ENCODE peak calls at places on chromosomes 4 and X, in seven cellular contexts. One of them, this sample, is unnamed.

GRCh38 chrX:102697506-102697905 is 14.7 kb upstream of the GPRASP2 start:
- DNase-seq in testis: no peak
- DNase-seq in cardiac fibroblast: peak
- DNase-seq in body of pancreas: no peak
- DNase-seq in GM12865: no peak
- DNase-seq in AG09309: no peak
- DNase-seq in tibial artery: no peak
- DNase-seq in this sample: peak

GRCh38 chr4:2417196-2417764 is 1.2 kb downstream of the ZFYVE28 start:
- DNase-seq in testis: no peak
- DNase-seq in cardiac fibroblast: no peak
- DNase-seq in body of pancreas: no peak
- DNase-seq in GM12865: no peak
- DNase-seq in AG09309: no peak
- DNase-seq in tibial artery: no peak
- DNase-seq in this sample: no peak

GRCh38 chrX:41095962-41096955 is 11.0 kb downstream of the USP9X start:
- DNase-seq in testis: no peak
- DNase-seq in cardiac fibroblast: no peak
- DNase-seq in body of pancreas: no peak
- DNase-seq in GM12865: no peak
- DNase-seq in AG09309: no peak
- DNase-seq in tibial artery: no peak
- DNase-seq in this sample: no peak

GRCh38 chrX:21374163-21374993 is at the start of gene CNKSR2:
- DNase-seq in testis: peak
- DNase-seq in cardiac fibroblast: peak
- DNase-seq in body of pancreas: peak
- DNase-seq in GM12865: peak
- DNase-seq in AG09309: no peak
- DNase-seq in tibial artery: peak
- DNase-seq in this sample: peak

GRCh38 chrX:133366735-133367134 is 48.6 kb downstream of the GPC4 start:
- DNase-seq in testis: no peak
- DNase-seq in cardiac fibroblast: no peak
- DNase-seq in body of pancreas: no peak
- DNase-seq in GM12865: no peak
- DNase-seq in AG09309: no peak
- DNase-seq in tibial artery: no peak
- DNase-seq in this sample: no peak

GRCh38 chr4:82705881-82706280 is 92.7 kb downstream of the SCD5 start:
- DNase-seq in testis: no peak
- DNase-seq in cardiac fibroblast: no peak
- DNase-seq in body of pancreas: no peak
- DNase-seq in GM12865: no peak
- DNase-seq in AG09309: no peak
- DNase-seq in tibial artery: no peak
- DNase-seq in this sample: no peak

GRCh38 chr4:83846193-83846830 is 310.4 kb downstream of the GPAT3 start:
- DNase-seq in testis: no peak
- DNase-seq in cardiac fibroblast: no peak
- DNase-seq in body of pancreas: no peak
- DNase-seq in GM12865: no peak
- DNase-seq in AG09309: no peak
- DNase-seq in tibial artery: no peak
- DNase-seq in this sample: no peak

GRCh38 chrX:87890437-87890836 is 372.8 kb downstream of the KLHL4 start:
- DNase-seq in testis: no peak
- DNase-seq in cardiac fibroblast: no peak
- DNase-seq in body of pancreas: no peak
- DNase-seq in GM12865: no peak
- DNase-seq in AG09309: no peak
- DNase-seq in tibial artery: no peak
- DNase-seq in this sample: no peak

GRCh38 chr4:7202391-7202790 is 10.1 kb downstream of the SORCS2 start:
- DNase-seq in testis: no peak
- DNase-seq in cardiac fibroblast: peak
- DNase-seq in body of pancreas: no peak
- DNase-seq in GM12865: no peak
- DNase-seq in AG09309: no peak
- DNase-seq in tibial artery: no peak
- DNase-seq in this sample: no peak

GRCh38 chr4:5433196-5433595 is 275.2 kb downstream of the EVC2 start:
- DNase-seq in testis: no peak
- DNase-seq in cardiac fibroblast: no peak
- DNase-seq in body of pancreas: no peak
- DNase-seq in GM12865: no peak
- DNase-seq in AG09309: no peak
- DNase-seq in tibial artery: no peak
- DNase-seq in this sample: no peak

GRCh38 chrX:68332156-68332823 is 101.0 kb downstream of the OPHN1 start:
- DNase-seq in testis: no peak
- DNase-seq in cardiac fibroblast: peak
- DNase-seq in body of pancreas: no peak
- DNase-seq in GM12865: no peak
- DNase-seq in AG09309: no peak
- DNase-seq in tibial artery: no peak
- DNase-seq in this sample: no peak

GRCh38 chr4:150164055-150164454 is 85.8 kb downstream of the DCLK2 start:
- DNase-seq in testis: no peak
- DNase-seq in cardiac fibroblast: no peak
- DNase-seq in body of pancreas: no peak
- DNase-seq in GM12865: no peak
- DNase-seq in AG09309: no peak
- DNase-seq in tibial artery: no peak
- DNase-seq in this sample: no peak

GRCh38 chrX:153983321-153983729 is 10.8 kb downstream of the TMEM187 start:
- DNase-seq in testis: no peak
- DNase-seq in cardiac fibroblast: no peak
- DNase-seq in body of pancreas: no peak
- DNase-seq in GM12865: no peak
- DNase-seq in AG09309: no peak
- DNase-seq in tibial artery: no peak
- DNase-seq in this sample: no peak

GRCh38 chr4:4425119-4425690 is 38.3 kb downstream of the NSG1 start:
- DNase-seq in testis: no peak
- DNase-seq in cardiac fibroblast: no peak
- DNase-seq in body of pancreas: no peak
- DNase-seq in GM12865: no peak
- DNase-seq in AG09309: no peak
- DNase-seq in tibial artery: no peak
- DNase-seq in this sample: no peak

GRCh38 chr4:147019061-147019460 is 73.4 kb upstream of the TTC29 start:
- DNase-seq in testis: peak
- DNase-seq in cardiac fibroblast: peak
- DNase-seq in body of pancreas: peak
- DNase-seq in GM12865: peak
- DNase-seq in AG09309: peak
- DNase-seq in tibial artery: peak
- DNase-seq in this sample: peak

GRCh38 chr4:155604718-155605601 is 61.7 kb upstream of the GUCY1A1 start:
- DNase-seq in testis: no peak
- DNase-seq in cardiac fibroblast: peak
- DNase-seq in body of pancreas: no peak
- DNase-seq in GM12865: no peak
- DNase-seq in AG09309: peak
- DNase-seq in tibial artery: peak
- DNase-seq in this sample: peak

GRCh38 chr4:28014469-28014868 is 1153.8 kb downstream of the STIM2 start:
- DNase-seq in testis: no peak
- DNase-seq in cardiac fibroblast: no peak
- DNase-seq in body of pancreas: no peak
- DNase-seq in GM12865: no peak
- DNase-seq in AG09309: no peak
- DNase-seq in tibial artery: no peak
- DNase-seq in this sample: no peak

GRCh38 chrX:30504309-30504708 is 73.3 kb downstream of the TASL start:
- DNase-seq in testis: no peak
- DNase-seq in cardiac fibroblast: peak
- DNase-seq in body of pancreas: no peak
- DNase-seq in GM12865: peak
- DNase-seq in AG09309: no peak
- DNase-seq in tibial artery: no peak
- DNase-seq in this sample: no peak

GRCh38 chr4:102449751-102450352 is 51.3 kb upstream of the NFKB1 start:
- DNase-seq in testis: peak
- DNase-seq in cardiac fibroblast: peak
- DNase-seq in body of pancreas: peak
- DNase-seq in GM12865: peak
- DNase-seq in AG09309: no peak
- DNase-seq in tibial artery: no peak
- DNase-seq in this sample: peak

GRCh38 chr4:166501941-166502382 is 628.9 kb downstream of the TLL1 start:
- DNase-seq in testis: peak
- DNase-seq in cardiac fibroblast: peak
- DNase-seq in body of pancreas: peak
- DNase-seq in GM12865: peak
- DNase-seq in AG09309: no peak
- DNase-seq in tibial artery: no peak
- DNase-seq in this sample: peak

GRCh38 chrX:78655642-78656041 is 3.5 kb downstream of the RTL3 start:
- DNase-seq in testis: no peak
- DNase-seq in cardiac fibroblast: no peak
- DNase-seq in body of pancreas: no peak
- DNase-seq in GM12865: no peak
- DNase-seq in AG09309: no peak
- DNase-seq in tibial artery: no peak
- DNase-seq in this sample: no peak

GRCh38 chrX:78658851-78659744 is at the start of gene RTL3:
- DNase-seq in testis: no peak
- DNase-seq in cardiac fibroblast: peak
- DNase-seq in body of pancreas: no peak
- DNase-seq in GM12865: peak
- DNase-seq in AG09309: peak
- DNase-seq in tibial artery: no peak
- DNase-seq in this sample: peak

GRCh38 chrX:78650906-78651437 is 8.2 kb downstream of the RTL3 start:
- DNase-seq in testis: no peak
- DNase-seq in cardiac fibroblast: peak
- DNase-seq in body of pancreas: no peak
- DNase-seq in GM12865: peak
- DNase-seq in AG09309: peak
- DNase-seq in tibial artery: no peak
- DNase-seq in this sample: peak

GRCh38 chrX:78652971-78653822 is 5.9 kb downstream of the RTL3 start:
- DNase-seq in testis: no peak
- DNase-seq in cardiac fibroblast: peak
- DNase-seq in body of pancreas: no peak
- DNase-seq in GM12865: peak
- DNase-seq in AG09309: peak
- DNase-seq in tibial artery: no peak
- DNase-seq in this sample: peak
- H3K4me3 ChIP-seq in testis: no peak
- H3K4me3 ChIP-seq in cardiac fibroblast: no peak
- H3K4me3 ChIP-seq in body of pancreas: no peak
- H3K4me3 ChIP-seq in GM12865: no peak
- H3K4me3 ChIP-seq in AG09309: no peak
- H3K4me3 ChIP-seq in tibial artery: no peak
- H3K4me3 ChIP-seq in this sample: no peak

DNA sequence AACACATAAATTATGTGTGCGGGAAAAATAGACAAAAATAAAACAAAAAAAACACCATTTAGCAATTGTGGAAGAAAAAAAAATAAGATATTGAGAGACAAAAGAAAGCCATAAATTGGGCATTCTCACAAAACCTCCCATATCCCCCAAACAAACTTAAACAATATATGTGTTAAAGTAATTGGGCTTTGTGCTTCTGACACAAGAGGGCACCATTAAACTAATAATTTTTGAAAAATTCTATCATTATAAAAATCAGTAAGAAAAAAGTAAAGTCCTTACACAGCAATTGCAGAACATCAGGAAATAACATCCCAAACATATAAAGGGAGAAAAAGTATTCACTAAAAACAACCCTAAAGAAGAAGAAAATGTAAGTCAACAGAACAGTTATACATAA is 880.7 kb downstream of the TECRL start:
- DNase-seq in testis: no peak
- DNase-seq in cardiac fibroblast: peak
- DNase-seq in body of pancreas: no peak
- DNase-seq in GM12865: no peak
- DNase-seq in AG09309: no peak
- DNase-seq in tibial artery: no peak
- DNase-seq in this sample: no peak
- TF ChIP-seq CTCF in testis: no peak
- TF ChIP-seq CTCF in cardiac fibroblast: no peak
- TF ChIP-seq CTCF in body of pancreas: no peak
- TF ChIP-seq CTCF in GM12865: no peak
- TF ChIP-seq CTCF in AG09309: no peak
- TF ChIP-seq CTCF in tibial artery: no peak
- TF ChIP-seq CTCF in this sample: no peak

GRCh38 chr4:85929926-85930325 is 429.9 kb downstream of the MAPK10 start:
- DNase-seq in testis: no peak
- DNase-seq in cardiac fibroblast: no peak
- DNase-seq in body of pancreas: peak
- DNase-seq in GM12865: no peak
- DNase-seq in AG09309: no peak
- DNase-seq in tibial artery: peak
- DNase-seq in this sample: no peak

GRCh38 chr4:85933306-85933640 is 426.6 kb downstream of the MAPK10 start:
- DNase-seq in testis: no peak
- DNase-seq in cardiac fibroblast: no peak
- DNase-seq in body of pancreas: no peak
- DNase-seq in GM12865: no peak
- DNase-seq in AG09309: no peak
- DNase-seq in tibial artery: no peak
- DNase-seq in this sample: no peak

GRCh38 chr4:85928775-85929585 is 430.9 kb downstream of the MAPK10 start:
- DNase-seq in testis: no peak
- DNase-seq in cardiac fibroblast: peak
- DNase-seq in body of pancreas: peak
- DNase-seq in GM12865: peak
- DNase-seq in AG09309: peak
- DNase-seq in tibial artery: no peak
- DNase-seq in this sample: peak

GRCh38 chr4:85937507-85937906 is 422.3 kb downstream of the MAPK10 start:
- DNase-seq in testis: no peak
- DNase-seq in cardiac fibroblast: no peak
- DNase-seq in body of pancreas: no peak
- DNase-seq in GM12865: no peak
- DNase-seq in AG09309: no peak
- DNase-seq in tibial artery: no peak
- DNase-seq in this sample: no peak

GRCh38 chr4:85932371-85933305 is 427.2 kb downstream of the MAPK10 start:
- DNase-seq in testis: peak
- DNase-seq in cardiac fibroblast: peak
- DNase-seq in body of pancreas: no peak
- DNase-seq in GM12865: no peak
- DNase-seq in AG09309: no peak
- DNase-seq in tibial artery: no peak
- DNase-seq in this sample: no peak
- H3K4me3 ChIP-seq in testis: peak
- H3K4me3 ChIP-seq in cardiac fibroblast: peak
- H3K4me3 ChIP-seq in body of pancreas: no peak
- H3K4me3 ChIP-seq in GM12865: no peak
- H3K4me3 ChIP-seq in AG09309: no peak
- H3K4me3 ChIP-seq in tibial artery: peak
- H3K4me3 ChIP-seq in this sample: no peak

DNA sequence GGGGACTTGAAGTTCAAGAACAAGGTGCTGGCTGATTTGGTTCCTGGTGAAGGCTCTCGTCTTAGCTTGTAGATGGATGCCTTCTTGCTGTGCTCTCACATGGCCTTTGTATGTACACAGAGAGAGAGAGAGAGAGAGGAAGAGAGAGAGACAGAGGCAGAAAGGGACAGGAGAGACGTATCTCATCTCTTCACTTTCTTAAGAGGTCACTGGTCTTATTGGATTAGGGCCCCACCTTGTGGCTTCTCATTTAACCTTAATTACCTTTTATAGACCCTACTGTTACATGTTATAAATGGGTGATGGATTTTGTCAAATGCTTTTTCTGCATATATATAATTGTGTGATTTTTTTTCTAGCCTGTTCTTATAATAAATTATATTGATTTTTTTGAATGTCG is 1444.2 kb downstream of the ADGRL3 start:
- DNase-seq in testis: peak
- DNase-seq in cardiac fibroblast: peak
- DNase-seq in body of pancreas: no peak
- DNase-seq in GM12865: peak
- DNase-seq in AG09309: no peak
- DNase-seq in tibial artery: no peak
- DNase-seq in this sample: peak
- TF ChIP-seq CTCF in testis: no peak
- TF ChIP-seq CTCF in cardiac fibroblast: peak
- TF ChIP-seq CTCF in body of pancreas: no peak
- TF ChIP-seq CTCF in GM12865: no peak
- TF ChIP-seq CTCF in AG09309: no peak
- TF ChIP-seq CTCF in tibial artery: no peak
- TF ChIP-seq CTCF in this sample: peak

This sample was measured in brain microvascular endothelial cell.